ENCODE peak calls at places on chromosome 10, in six cellular contexts. F, O, I, G, Q and X are unnamed samples. For H3K27me3, the result is how much of the 10 kb centered on the place peaks cover.

GRCh38 chr10:75062191-75062849 is 49.1 kb upstream of the SAMD8 start:
- DNase-seq in I (peak), F (no peak), O (no peak), G (peak), Q (no peak), X (no peak)

GRCh38 chr10:61869772-61870520 is 31.6 kb upstream of the ARID5B start:
- DNase-seq in G (peak), O (no peak), Q (no peak), F (peak), I (no peak), X (peak)

GRCh38 chr10:129764901-129765663 is 199.0 kb downstream of the EBF3 start:
- DNase-seq in G (no peak), O (no peak), F (no peak), Q (no peak), I (no peak), X (no peak)

GRCh38 chr10:21160116-21160515 is 263.0 kb upstream of the NEBL start:
- DNase-seq in O (no peak), Q (no peak), G (no peak), I (peak), F (no peak), X (no peak)

GRCh38 chr10:131575877-131576276 is 264.4 kb upstream of the TCERG1L start:
- DNase-seq in G (no peak), F (no peak), O (no peak), Q (no peak), I (no peak), X (no peak)

GRCh38 chr10:113007343-113007771 is 57.3 kb downstream of the TCF7L2 start:
- DNase-seq in I (no peak), G (no peak), Q (no peak), O (no peak), F (no peak), X (no peak)

GRCh38 chr10:22372922-22373321 is 27.6 kb downstream of the SPAG6 start:
- DNase-seq in Q (no peak), G (no peak), O (no peak), I (no peak), F (no peak), X (no peak)

GRCh38 chr10:30098624-30099023 is 39.2 kb upstream of the JCAD start:
- DNase-seq in F (peak), G (peak), Q (no peak), O (no peak), I (no peak), X (peak)

GRCh38 chr10:19048901-19049300 is 300 bp downstream of the MALRD1 start:
- DNase-seq in F (no peak), O (no peak), I (no peak), G (no peak), Q (no peak), X (no peak)

GRCh38 chr10:102133373-102134195 is 744 bp downstream of the PPRC1 start:
- DNase-seq in O (peak), F (peak), Q (peak), G (no peak), I (peak), X (peak)

GRCh38 chr10:75612904-75613684 is 181.7 kb downstream of the LRMDA start:
- DNase-seq in Q (peak), O (no peak), G (no peak), I (no peak), F (no peak), X (no peak)

GRCh38 chr10:117541909-117542705 is 439 bp upstream of the EMX2 start:
- DNase-seq in Q (peak), I (no peak), F (no peak), G (peak), O (no peak), X (peak)

GRCh38 chr10:103685880-103686669 is 169.3 kb downstream of the SH3PXD2A start:
- DNase-seq in I (peak), F (no peak), O (peak), Q (peak), G (no peak), X (peak)

GRCh38 chr10:13449296-13449695 is 79.5 kb downstream of the BEND7 start:
- DNase-seq in G (no peak), I (no peak), Q (no peak), O (no peak), F (no peak), X (peak)

GRCh38 chr10:110274629-110275028 is 30.1 kb downstream of the SMNDC1 start:
- DNase-seq in F (no peak), G (no peak), Q (no peak), I (no peak), O (no peak), X (no peak)

GRCh38 chr10:28453926-28454325 is 79.0 kb upstream of the WAC start:
- DNase-seq in O (no peak), I (no peak), Q (no peak), G (no peak), F (no peak), X (no peak)

GRCh38 chr10:79063661-79064490 is 4.9 kb upstream of the ZMIZ1 start:
- DNase-seq in I (no peak), G (no peak), F (no peak), Q (peak), O (no peak), X (no peak)

GRCh38 chr10:97001183-97001991 is 169.3 kb downstream of the LCOR start:
- DNase-seq in Q (no peak), G (no peak), I (peak), F (no peak), O (no peak), X (no peak)

GRCh38 chr10:103870503-103870902 is 15.1 kb upstream of the SH3PXD2A start:
- DNase-seq in I (peak), Q (no peak), O (no peak), F (no peak), G (peak), X (peak)

GRCh38 chr10:33134011-33134751 is 176.2 kb upstream of the ITGB1 start:
- DNase-seq in F (no peak), I (peak), G (no peak), Q (no peak), O (no peak), X (peak)

GRCh38 chr10:48927198-48927597 is 12.4 kb downstream of the LRRC18 start:
- DNase-seq in G (no peak), O (no peak), I (no peak), F (no peak), Q (no peak), X (no peak)

GRCh38 chr10:110443239-110444008 is 54.3 kb upstream of the DUSP5 start:
- DNase-seq in O (no peak), I (no peak), Q (no peak), G (no peak), F (no peak), X (no peak)

GRCh38 chr10:47376522-47377220 is 7.4 kb downstream of the ZNF488 start:
- DNase-seq in G (no peak), Q (no peak), F (no peak), I (peak), O (no peak), X (no peak)

GRCh38 chr10:101941871-101942270 is 98.3 kb upstream of the KCNIP2 start:
- DNase-seq in O (no peak), F (no peak), G (no peak), Q (no peak), I (no peak), X (peak)

GRCh38 chr10:48557511-48558123 is 47.3 kb downstream of the ARHGAP22 start:
- DNase-seq in I (no peak), O (no peak), F (no peak), G (no peak), Q (no peak), X (no peak)

GRCh38 chr10:133324198-133324792 is 12.4 kb downstream of the CALY start:
- DNase-seq in Q (no peak), F (no peak), G (no peak), I (peak), O (no peak), X (peak)

GRCh38 chr10:133388973-133389818 is 4.8 kb upstream of the MTG1 start:
- DNase-seq in F (no peak), G (no peak), O (peak), Q (no peak), I (no peak), X (no peak)

GRCh38 chr10:36114913-36115312 is 472.8 kb upstream of the FZD8 start:
- DNase-seq in Q (no peak), I (no peak), G (no peak), O (no peak), F (peak), X (peak)

GRCh38 chr10:116053910-116054309 is 219.1 kb downstream of the GFRA1 start:
- DNase-seq in O (no peak), F (no peak), G (no peak), Q (no peak), I (no peak), X (no peak)

GRCh38 chr10:14466256-14466655 is 135.5 kb upstream of the FRMD4A start:
- DNase-seq in G (no peak), Q (no peak), O (no peak), I (no peak), F (no peak), X (no peak)

GRCh38 chr10:62527019-62527827 is 153.1 kb downstream of the ZNF365 start:
- DNase-seq in I (no peak), Q (no peak), F (no peak), G (no peak), O (peak), X (no peak)

GRCh38 chr10:85650791-85651506 is 715.6 kb downstream of the GRID1 start:
- DNase-seq in G (no peak), Q (no peak), O (no peak), F (no peak), I (no peak), X (peak)

DNA sequence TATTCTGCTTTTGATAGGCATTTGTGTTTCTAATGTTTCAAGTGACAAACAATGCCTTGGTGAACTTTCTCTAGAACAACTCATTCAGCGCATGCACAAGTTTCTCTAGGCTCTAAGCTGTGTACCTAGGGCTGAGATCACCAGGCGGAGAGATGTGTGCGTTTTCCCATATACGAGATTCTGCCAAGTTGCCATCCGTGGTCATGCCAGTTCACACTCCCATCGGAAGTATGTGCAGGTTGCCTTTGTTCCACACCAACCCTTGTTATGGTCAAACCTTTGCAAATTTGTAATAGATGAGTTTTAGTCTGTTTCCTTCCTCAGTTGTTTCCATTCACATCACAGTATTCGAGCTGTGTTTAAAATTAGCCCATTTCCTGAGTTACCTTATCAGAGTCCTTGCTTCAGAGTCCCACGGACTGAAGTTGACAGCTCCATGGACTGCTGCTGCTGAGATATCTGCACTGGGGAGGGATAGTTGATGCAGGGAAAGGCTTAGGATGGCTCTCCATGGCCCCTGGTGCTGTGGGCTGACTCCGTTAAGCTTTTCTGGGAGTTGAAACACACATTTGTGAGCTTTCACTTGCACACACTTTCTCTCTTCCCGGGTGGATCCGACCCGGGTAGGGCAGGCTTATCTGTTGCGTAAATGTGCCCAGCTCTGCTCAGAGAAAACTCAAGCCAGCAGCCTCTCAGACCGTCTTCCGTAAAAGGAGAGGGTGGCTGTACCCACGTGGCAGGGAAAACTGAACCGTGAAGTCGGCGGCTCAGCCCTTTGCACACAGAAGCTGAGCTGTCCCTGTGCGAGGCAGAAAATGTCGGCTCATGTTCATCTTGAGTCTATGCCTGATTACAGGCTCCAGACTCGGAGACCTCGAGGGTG is 49.4 kb downstream of the HK1 start:
- DNase-seq in F (no peak), G (no peak), Q (peak), O (peak), I (peak), X (peak)
- H3K4me3 ChIP-seq in F (peak), G (no peak), Q (peak), O (peak), I (peak), X (no peak)

GRCh38 chr10:73410897-73411296 is 3.0 kb downstream of the ANXA7 start:
- DNase-seq in G (no peak), I (no peak), F (no peak), Q (no peak), O (no peak), X (no peak)

GRCh38 chr10:73414230-73414981 is 548 bp upstream of the ANXA7 start:
- DNase-seq in G (no peak), I (no peak), Q (no peak), O (no peak), F (no peak), X (peak)

GRCh38 chr10:73416571-73416970 is 2.7 kb upstream of the ANXA7 start:
- DNase-seq in F (no peak), G (no peak), Q (no peak), I (no peak), O (no peak), X (no peak)

GRCh38 chr10:73413108-73413527 is 740 bp downstream of the ANXA7 start:
- DNase-seq in O (no peak), G (no peak), Q (no peak), F (no peak), I (peak), X (peak)

DNA sequence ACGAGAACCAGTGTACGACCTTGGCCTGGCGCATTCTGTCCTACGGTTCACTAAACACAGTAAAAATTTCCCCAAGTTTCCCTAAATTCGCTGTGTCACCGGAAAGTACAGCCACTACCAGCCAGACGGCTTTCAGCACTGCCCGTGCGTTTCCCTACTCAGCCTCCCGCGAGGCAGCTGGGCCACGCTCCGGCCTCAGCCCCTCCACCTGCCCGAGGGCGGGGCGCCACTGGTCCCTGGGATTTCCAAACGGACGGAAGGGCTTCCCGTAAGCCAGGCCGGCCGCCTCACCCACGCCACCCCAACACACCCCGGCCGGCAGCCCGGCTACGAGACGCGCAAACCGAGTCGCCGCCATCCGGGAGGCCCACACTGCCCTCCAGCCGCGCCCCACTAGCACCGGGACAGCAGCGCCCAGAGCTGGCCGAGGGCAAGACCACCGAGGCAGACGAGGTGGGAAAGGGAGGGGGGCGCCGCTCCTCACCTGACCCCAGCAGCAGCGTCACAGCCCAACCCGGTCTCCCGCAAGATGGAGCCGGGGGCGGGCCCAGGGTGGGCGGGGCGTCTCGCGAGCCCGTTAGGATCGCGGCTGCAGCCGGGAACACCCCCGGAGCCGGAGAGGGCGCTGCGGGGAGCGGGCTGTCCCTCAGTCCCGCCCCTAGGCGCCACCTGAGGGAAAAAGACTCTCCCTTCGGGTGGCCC is at the start of gene ANXA7:
- DNase-seq in I (peak), G (peak), Q (peak), O (peak), F (peak), X (peak)
- TF ChIP-seq CTCF in I (no peak), G (peak), Q (peak), O (peak), F (peak), X (peak)

GRCh38 chr10:17503795-17504194 is 49.4 kb upstream of the ST8SIA6 start:
- DNase-seq in I (no peak), O (no peak), G (no peak), F (no peak), Q (no peak), X (no peak)
- H3K27me3 ChIP-seq in I (under half), O (under half), G (under half), F (under half), Q (under half), X (under half)

GRCh38 chr10:125024496-125025234 is 82.7 kb downstream of the ZRANB1 start:
- DNase-seq in F (no peak), I (no peak), O (no peak), Q (no peak), G (no peak), X (no peak)

GRCh38 chr10:125023862-125024495 is 82.1 kb downstream of the ZRANB1 start:
- DNase-seq in Q (peak), F (no peak), O (no peak), I (no peak), G (no peak), X (no peak)

GRCh38 chr10:125021686-125022374 is 79.9 kb downstream of the ZRANB1 start:
- DNase-seq in O (no peak), Q (no peak), G (no peak), F (no peak), I (no peak), X (no peak)

GRCh38 chr10:125022671-125023070 is 80.7 kb downstream of the ZRANB1 start:
- DNase-seq in F (no peak), O (no peak), I (no peak), Q (no peak), G (no peak), X (no peak)

DNA sequence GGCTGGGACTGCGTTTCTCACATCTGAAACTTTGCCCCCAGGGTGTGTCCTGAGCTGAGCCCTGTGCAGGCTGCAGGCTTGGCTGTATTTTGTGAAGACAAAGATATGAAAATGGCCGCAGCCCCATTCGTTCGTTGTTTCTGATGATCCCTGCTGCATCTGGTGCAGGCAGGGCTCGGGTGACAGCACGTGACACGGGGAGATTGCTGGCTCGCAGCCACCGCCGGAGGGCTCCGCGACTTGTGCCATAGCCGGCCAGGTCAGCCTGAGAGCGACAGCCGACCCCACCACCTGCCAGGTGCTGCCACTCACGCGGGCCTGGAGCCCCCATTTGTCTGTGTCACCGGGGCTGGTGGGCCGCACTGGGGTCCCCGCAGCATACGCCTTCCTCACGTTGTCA is 81.3 kb downstream of the ZRANB1 start:
- DNase-seq in O (no peak), F (no peak), Q (no peak), G (no peak), I (no peak), X (no peak)
- H3K4me3 ChIP-seq in O (no peak), F (no peak), Q (no peak), G (no peak), I (no peak), X (no peak)

GRCh38 chr10:121595806-121596667 is 2.2 kb downstream of the FGFR2 start:
- DNase-seq in I (no peak), F (no peak), Q (no peak), G (no peak), O (no peak), X (no peak)
- TF ChIP-seq CTCF in I (no peak), F (no peak), Q (no peak), G (no peak), O (no peak), X (no peak)

GRCh38 chr10:128466831-128467371 is 340.7 kb upstream of the MKI67 start:
- DNase-seq in Q (no peak), F (no peak), O (no peak), I (no peak), G (no peak), X (no peak)

GRCh38 chr10:128470302-128470962 is 344.2 kb upstream of the MKI67 start:
- DNase-seq in F (no peak), Q (no peak), O (no peak), G (no peak), I (no peak), X (no peak)

GRCh38 chr10:128469515-128469914 is 343.3 kb upstream of the MKI67 start:
- DNase-seq in Q (no peak), F (no peak), O (no peak), G (no peak), I (no peak), X (no peak)

GRCh38 chr10:128471151-128471550 is 344.9 kb upstream of the MKI67 start:
- DNase-seq in Q (no peak), O (no peak), I (no peak), F (no peak), G (no peak), X (no peak)

DNA sequence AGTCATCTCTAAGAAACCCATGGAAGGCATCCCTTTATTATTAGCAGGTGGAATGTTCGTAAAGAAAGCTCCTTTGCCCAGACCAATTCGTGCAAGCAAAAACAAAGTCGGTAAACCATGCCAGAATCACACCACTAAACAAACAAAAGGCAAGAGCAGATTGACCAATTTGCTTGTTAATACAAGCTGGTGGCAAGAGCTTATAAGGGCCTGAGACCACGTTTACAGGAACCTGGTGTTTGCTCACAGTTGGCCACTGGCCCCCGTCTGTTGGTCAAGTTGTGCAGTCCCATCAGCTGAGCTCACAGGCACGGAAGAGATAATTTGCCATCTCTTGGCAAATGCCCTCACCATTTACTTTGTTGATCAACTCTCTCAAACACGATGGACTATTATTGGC is 342.2 kb upstream of the MKI67 start:
- DNase-seq in Q (no peak), I (no peak), O (no peak), F (no peak), G (no peak), X (peak)
- H3K27me3 ChIP-seq in Q (under half), I (under half), O (under half), F (under half), G (under half), X (under half)